ENCODE peak calls at places on chromosomes 2 and 18, in five cellular contexts. Q is SJCRH30, K is HL-60, R is right atrium auricular region, T is uterus. N is an unnamed sample.

GRCh38 chr2:177989029-177989885 is 83.3 kb downstream of the PDE11A start:
- DNase-seq in K (no peak), Q (no peak), R (no peak), T (no peak), N (no peak)

GRCh38 chr2:168157926-168158325 is 89.5 kb downstream of the STK39 start:
- DNase-seq in K (no peak), R (no peak), T (no peak), Q (no peak), N (no peak)

GRCh38 chr2:105384216-105384615 is 14.6 kb downstream of the FHL2 start:
- DNase-seq in Q (no peak), T (no peak), R (no peak), K (no peak), N (no peak)

GRCh38 chr2:237864030-237864931 is 4.9 kb downstream of the RAMP1 start:
- DNase-seq in R (peak), Q (no peak), K (no peak), T (peak), N (peak)

GRCh38 chr18:56246912-56247311 is 391.5 kb downstream of the TXNL1 start:
- DNase-seq in T (no peak), Q (no peak), K (no peak), R (no peak), N (no peak)

GRCh38 chr18:44771957-44772917 is 91.5 kb downstream of the SETBP1 start:
- DNase-seq in Q (no peak), T (peak), R (no peak), K (no peak), N (no peak)

GRCh38 chr2:65630643-65631042 is 198.2 kb upstream of the SPRED2 start:
- DNase-seq in R (no peak), K (peak), Q (no peak), T (peak), N (no peak)

GRCh38 chr2:179019260-179019659 is 30.7 kb downstream of the CCDC141 start:
- DNase-seq in K (no peak), T (no peak), R (no peak), Q (no peak), N (no peak)

GRCh38 chr2:84748339-84748738 is 132.5 kb downstream of the TRABD2A start:
- DNase-seq in K (no peak), T (no peak), R (no peak), Q (no peak), N (no peak)

GRCh38 chr2:99806758-99807157 is 316.9 kb upstream of the REV1 start:
- DNase-seq in T (no peak), Q (no peak), R (no peak), K (no peak), N (no peak)

GRCh38 chr2:45256173-45256866 is 247.1 kb upstream of the SIX2 start:
- DNase-seq in K (no peak), R (no peak), Q (peak), T (no peak), N (no peak)

GRCh38 chr2:17107875-17108274 is 410.4 kb downstream of the RAD51AP2 start:
- DNase-seq in K (no peak), Q (peak), T (no peak), R (no peak), N (no peak)

GRCh38 chr2:121377676-121378075 is 92.7 kb upstream of the TFCP2L1 start:
- DNase-seq in Q (no peak), T (no peak), R (no peak), K (no peak), N (no peak)

GRCh38 chr2:101806123-101806522 is 108.6 kb downstream of the MAP4K4 start:
- DNase-seq in Q (peak), T (no peak), K (no peak), R (no peak), N (no peak)

GRCh38 chr2:44351088-44351487 is 10.2 kb downstream of the PREPL start:
- DNase-seq in R (no peak), K (no peak), Q (peak), T (no peak), N (peak)

GRCh38 chr2:184596819-184597411 is 1.4 kb upstream of the ZNF804A start:
- DNase-seq in Q (peak), K (peak), R (no peak), T (no peak), N (no peak)

GRCh38 chr2:18788590-18788989 is 199.2 kb upstream of the NT5C1B start:
- DNase-seq in R (no peak), K (no peak), Q (peak), T (no peak), N (no peak)

GRCh38 chr18:811192-812122 is 585 bp downstream of the YES1 start:
- DNase-seq in Q (peak), R (no peak), T (peak), K (no peak), N (no peak)

GRCh38 chr2:236954641-236955040 is 131.0 kb upstream of the COPS8 start:
- DNase-seq in K (no peak), T (no peak), Q (no peak), R (peak), N (no peak)

GRCh38 chr2:43130548-43130875 is 95.9 kb downstream of the ZFP36L2 start:
- DNase-seq in R (no peak), Q (no peak), T (no peak), K (no peak), N (no peak)

GRCh38 chr18:21262979-21263378 is 20.9 kb downstream of the GREB1L start:
- DNase-seq in Q (no peak), K (no peak), T (no peak), R (no peak), N (peak)

GRCh38 chr2:157875720-157876065 is 437 bp downstream of the ACVR1 start:
- DNase-seq in K (no peak), T (peak), Q (peak), R (no peak), N (peak)

GRCh38 chr2:171136024-171136423 is 24.7 kb downstream of the TLK1 start:
- DNase-seq in R (no peak), T (no peak), Q (no peak), K (no peak), N (no peak)

GRCh38 chr2:142270291-142270690 is 139.5 kb upstream of the LRP1B start:
- DNase-seq in Q (no peak), R (no peak), K (no peak), T (no peak), N (no peak)

GRCh38 chr18:78865771-78866310 is 113.8 kb upstream of the SALL3 start:
- DNase-seq in R (peak), K (no peak), Q (no peak), T (no peak), N (no peak)

GRCh38 chr2:96970248-96970875 is 16.0 kb downstream of the FAM178B start:
- DNase-seq in Q (no peak), T (no peak), K (no peak), R (no peak), N (no peak)

GRCh38 chr2:42360890-42361727 is at the start of gene COX7A2L:
- DNase-seq in T (peak), K (peak), R (peak), Q (peak), N (peak)

GRCh38 chr2:86793752-86794151 is 3.0 kb upstream of the CD8A start:
- DNase-seq in T (no peak), K (no peak), Q (no peak), R (no peak), N (no peak)
- H3K27ac ChIP-seq in T (no peak), K (no peak), Q (no peak), R (no peak), N (no peak)

DNA sequence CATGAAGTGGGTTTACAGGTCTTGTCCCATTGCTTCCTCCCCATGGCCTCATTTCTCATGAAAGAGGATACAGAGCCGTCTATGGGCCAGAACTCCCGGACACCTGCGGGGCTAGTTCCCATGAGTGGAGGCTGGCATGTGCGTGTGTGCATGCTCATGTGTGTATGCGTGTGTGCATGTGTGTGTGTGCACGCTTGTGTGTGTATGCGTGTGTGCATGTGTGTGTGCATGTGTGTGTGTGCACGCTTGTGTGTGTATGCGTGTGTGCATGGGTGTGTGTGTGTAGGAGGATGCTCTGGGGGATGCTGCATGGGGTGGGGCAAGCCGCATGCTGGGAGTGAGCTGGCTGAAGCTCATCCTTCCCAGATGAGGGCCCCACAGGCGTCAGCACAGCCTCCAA is 20.8 kb downstream of the INHBB start:
- DNase-seq in T (no peak), Q (no peak), R (no peak), K (no peak), N (no peak)
- H3K27ac ChIP-seq in T (no peak), Q (no peak), R (no peak), K (no peak), N (no peak)

GRCh38 chr2:218259099-218259921 is 1.5 kb upstream of the GPBAR1 start:
- DNase-seq in K (no peak), T (peak), R (peak), Q (no peak), N (no peak)
- H3K27ac ChIP-seq in K (no peak), T (peak), R (peak), Q (no peak), N (no peak)

DNA sequence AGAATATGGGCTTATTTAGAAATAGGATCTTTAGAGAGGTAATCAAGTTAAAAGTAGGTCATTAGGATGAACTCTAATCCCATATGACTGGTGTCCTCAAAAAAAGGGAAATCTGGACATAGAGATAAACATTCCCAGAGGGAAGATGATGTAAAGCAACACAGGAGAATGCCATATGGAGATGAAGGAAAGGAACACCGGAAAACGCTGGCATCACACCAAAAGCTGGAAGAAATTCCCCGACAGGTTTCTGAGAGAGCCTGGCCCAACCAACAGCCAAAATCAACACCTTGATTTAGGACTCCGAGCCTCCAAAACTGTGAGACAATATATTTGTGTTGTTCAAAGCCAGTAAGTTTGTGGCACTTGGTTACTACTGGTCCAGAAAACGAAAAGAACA is 296.7 kb downstream of the DSEL start:
- DNase-seq in K (no peak), T (no peak), Q (no peak), R (no peak), N (no peak)
- H3K27ac ChIP-seq in K (no peak), T (no peak), Q (no peak), R (no peak), N (no peak)

DNA sequence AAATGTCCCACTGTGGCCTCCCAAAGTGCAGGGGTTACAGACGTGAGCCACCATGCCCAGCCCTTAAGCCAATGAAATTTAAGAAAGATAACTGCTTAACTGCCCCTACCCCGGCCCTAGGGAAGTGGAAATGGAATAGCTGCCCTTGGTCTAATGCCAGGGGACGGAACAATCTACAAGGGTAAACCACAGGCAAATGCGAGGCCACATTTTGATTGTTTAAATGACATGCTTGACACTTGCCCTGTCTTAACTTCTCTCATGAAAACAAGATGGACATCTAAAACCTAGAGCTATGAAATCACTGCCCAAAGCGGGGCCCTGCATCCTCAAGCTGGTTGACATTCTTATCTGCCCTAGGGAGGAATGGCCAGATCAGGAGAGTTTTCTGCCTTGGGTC is 5.5 kb upstream of the ITSN2 start:
- DNase-seq in K (no peak), Q (peak), R (no peak), T (no peak), N (no peak)
- H3K27ac ChIP-seq in K (no peak), Q (peak), R (peak), T (no peak), N (no peak)

GRCh38 chr2:111029135-111029927 is 91.4 kb upstream of the BCL2L11 start:
- DNase-seq in K (peak), Q (no peak), R (peak), T (no peak), N (no peak)

GRCh38 chr2:111028720-111029119 is 92.0 kb upstream of the BCL2L11 start:
- DNase-seq in Q (peak), K (no peak), R (peak), T (no peak), N (no peak)

GRCh38 chr2:111032721-111033532 is 87.8 kb upstream of the BCL2L11 start:
- DNase-seq in R (peak), K (no peak), Q (no peak), T (no peak), N (no peak)

GRCh38 chr2:111030271-111030891 is 90.3 kb upstream of the BCL2L11 start:
- DNase-seq in R (peak), T (no peak), Q (no peak), K (no peak), N (no peak)

GRCh38 chr2:111031546-111032484 is 88.9 kb upstream of the BCL2L11 start:
- DNase-seq in Q (no peak), K (no peak), R (peak), T (no peak), N (no peak)
- H3K27ac ChIP-seq in Q (no peak), K (no peak), R (no peak), T (no peak), N (no peak)

DNA sequence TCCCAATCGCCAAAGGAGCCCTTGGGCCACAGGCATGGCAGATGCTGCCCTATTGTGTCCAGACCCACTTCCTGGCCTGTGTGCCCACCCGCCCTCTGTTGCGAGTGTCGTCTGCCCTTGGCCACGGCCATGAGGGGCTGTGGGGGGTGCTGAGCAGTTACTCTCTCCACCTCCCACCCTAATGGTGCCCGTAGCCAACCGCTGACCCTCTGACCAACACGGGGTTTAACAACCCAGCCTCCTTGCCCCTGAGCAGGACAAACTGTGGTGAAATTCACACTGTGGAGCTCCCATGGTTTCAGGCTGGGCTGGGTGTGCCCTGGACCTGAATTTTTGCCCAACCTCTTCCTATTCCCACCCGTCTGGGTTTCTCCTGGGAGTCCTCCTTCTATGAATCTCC is 145.7 kb upstream of the HDAC4 start:
- DNase-seq in T (no peak), Q (no peak), K (no peak), R (no peak), N (no peak)
- H3K27ac ChIP-seq in T (no peak), Q (no peak), K (no peak), R (no peak), N (no peak)

DNA sequence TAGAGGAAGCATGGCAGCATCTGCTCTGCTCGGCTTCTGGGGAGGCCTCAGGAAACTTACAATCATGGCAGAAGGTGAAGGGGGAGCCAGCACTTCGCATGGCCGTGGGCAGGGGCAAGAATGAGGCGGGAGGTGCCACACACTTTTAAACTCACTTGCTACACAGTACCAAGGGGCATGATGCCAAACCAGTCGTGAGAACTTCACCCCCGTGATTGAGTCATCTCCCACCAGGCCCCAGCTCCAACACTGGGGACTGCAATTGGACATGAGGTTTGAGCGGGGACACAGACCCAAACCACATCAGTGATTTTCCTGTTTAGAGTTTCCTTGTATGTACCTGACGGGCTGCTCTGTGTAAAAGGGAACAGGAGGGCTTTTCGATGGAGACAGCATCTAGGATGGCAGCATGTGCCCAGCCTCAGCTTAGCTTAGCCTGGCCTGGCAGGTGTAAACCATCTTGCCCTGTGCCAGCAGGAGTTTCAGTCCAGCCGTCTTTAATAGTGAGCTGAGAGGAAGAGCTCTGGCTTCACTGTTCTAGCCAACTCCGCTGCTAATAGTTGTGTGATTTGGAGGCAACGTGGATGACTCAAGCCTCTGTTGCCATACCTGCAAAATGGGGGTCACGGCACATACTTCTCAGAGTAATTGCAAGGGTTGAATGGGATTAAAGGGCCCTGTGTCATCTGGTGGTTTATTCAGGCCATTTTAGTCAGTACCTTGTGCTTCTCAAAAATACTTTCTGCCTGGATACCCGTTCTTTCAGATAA is 101.8 kb downstream of the ASAP2 start:
- DNase-seq in R (no peak), K (no peak), Q (no peak), T (no peak), N (no peak)
- H3K27ac ChIP-seq in R (no peak), K (no peak), Q (no peak), T (peak), N (no peak)